ENCODE peak calls at places on chromosomes 13 and 19, in four cellular contexts. C is Kasumi-1, P is AG04450, M is cardiac fibroblast. O is an unnamed sample.

GRCh38 chr13:102812616-102813287 is 13.8 kb downstream of the BIVM start:
- DNase-seq in M (peak), P (no peak), C (peak), O (no peak)

GRCh38 chr19:8361921-8362793 is 1.8 kb upstream of the ANGPTL4 start:
- DNase-seq in C (no peak), P (peak), M (peak), O (no peak)

GRCh38 chr13:71242191-71242590 is 624.8 kb downstream of the DACH1 start:
- DNase-seq in P (no peak), C (no peak), M (peak), O (no peak)

GRCh38 chr13:79659161-79659560 is 178.2 kb downstream of the NDFIP2 start:
- DNase-seq in P (no peak), C (peak), M (peak), O (no peak)

GRCh38 chr19:49355890-49356289 is 6.3 kb downstream of the TEAD2 start:
- DNase-seq in M (peak), P (no peak), C (peak), O (no peak)

GRCh38 chr13:72244788-72245187 is 377.8 kb upstream of the DACH1 start:
- DNase-seq in P (no peak), C (no peak), M (no peak), O (no peak)

GRCh38 chr19:30669329-30670010 is 297.3 kb downstream of the ZNF536 start:
- DNase-seq in P (no peak), C (peak), M (peak), O (no peak)

GRCh38 chr19:55069137-55069858 is 6.3 kb upstream of the RDH13 start:
- DNase-seq in M (peak), C (peak), P (no peak), O (no peak)

GRCh38 chr13:110915874-110916670 is 1.2 kb upstream of the ANKRD10 start:
- DNase-seq in C (peak), M (peak), P (no peak), O (peak)

GRCh38 chr19:41398042-41398403 is 405 bp downstream of the BCKDHA start:
- DNase-seq in P (no peak), C (peak), M (no peak), O (no peak)

GRCh38 chr13:78609464-78610205 is 6.3 kb upstream of the POU4F1 start:
- DNase-seq in C (no peak), M (no peak), P (no peak), O (no peak)